ENCODE peak calls at places on chromosomes 4 and X, in seven cellular contexts. O, M, U, W, G, F and N are unnamed samples.

GRCh38 chrX:39855748-39856129 is 242.0 kb downstream of the BCOR start:
- DNase-seq in U (no peak), O (peak), W (peak), G (peak), F (peak), M (no peak), N (no peak)

GRCh38 chr4:6761540-6762243 is 20.8 kb upstream of the KIAA0232 start:
- DNase-seq in U (no peak), M (no peak), W (no peak), O (no peak), G (no peak), F (no peak), N (no peak)

GRCh38 chrX:1488141-1488540 is 35.4 kb upstream of the ASMTL start:
- DNase-seq in M (no peak), O (no peak), G (no peak), W (no peak), U (no peak), F (no peak), N (peak)

GRCh38 chrX:9871871-9872270 is 85.6 kb downstream of the SHROOM2 start:
- DNase-seq in O (no peak), F (no peak), M (no peak), G (no peak), W (no peak), U (no peak), N (no peak)

GRCh38 chr4:174578366-174578765 is 56.1 kb upstream of the HPGD start:
- DNase-seq in G (no peak), F (no peak), M (no peak), W (no peak), O (no peak), U (no peak), N (no peak)

GRCh38 chr4:151887151-151887815 is 126.5 kb upstream of the GATB start:
- DNase-seq in G (no peak), O (no peak), M (no peak), W (no peak), U (no peak), F (peak), N (no peak)

GRCh38 chrX:24242649-24243556 is 71.0 kb downstream of the SUPT20HL2 start:
- DNase-seq in U (no peak), G (no peak), F (peak), O (no peak), W (no peak), M (no peak), N (peak)

GRCh38 chr4:56252561-56253152 is 134.6 kb downstream of the AASDH start:
- DNase-seq in G (no peak), W (no peak), O (no peak), F (no peak), M (no peak), U (no peak), N (no peak)

GRCh38 chr4:128649161-128649560 is 160.3 kb upstream of the JADE1 start:
- DNase-seq in F (no peak), G (peak), U (no peak), W (no peak), M (no peak), O (no peak), N (no peak)

GRCh38 chrX:69285401-69285871 is 120.2 kb upstream of the PJA1 start:
- DNase-seq in W (no peak), F (no peak), O (no peak), G (no peak), M (no peak), U (no peak), N (peak)

GRCh38 chr4:47705326-47705981 is 132.4 kb downstream of the CORIN start:
- DNase-seq in F (no peak), M (no peak), U (no peak), G (peak), W (no peak), O (no peak), N (no peak)

GRCh38 chr4:55866973-55867574 is 13.6 kb downstream of the EXOC1 start:
- DNase-seq in U (no peak), M (peak), F (no peak), O (no peak), G (peak), W (no peak), N (no peak)

GRCh38 chr4:76203541-76203940 is 10.1 kb downstream of the SCARB2 start:
- DNase-seq in W (no peak), F (no peak), O (no peak), M (no peak), U (no peak), G (no peak), N (no peak)

GRCh38 chr4:108794136-108794535 is 31.3 kb upstream of the ETNPPL start:
- DNase-seq in M (peak), W (no peak), O (no peak), F (no peak), G (no peak), U (no peak), N (no peak)

GRCh38 chr4:159950707-159951106 is 847.8 kb downstream of the RAPGEF2 start:
- DNase-seq in W (no peak), G (no peak), O (no peak), U (no peak), F (no peak), M (no peak), N (no peak)